ENCODE peak calls at places on chromosomes 13 and 19, in seven cellular contexts. One of them, this sample, is unnamed.

GRCh38 chr13:95704510-95704909 is 27.6 kb downstream of the DNAJC3 start:
- DNase-seq in GM23248: no peak
- DNase-seq in stimulated activated CD4-positive, alpha-beta T cell treated with anti-CD3 and anti-CD28 coated beads, Interleukin-4, amount 100 ng/mL, for 24 hours: no peak
- DNase-seq in CD4-positive, alpha-beta T cell: no peak
- DNase-seq in COR-L47: no peak
- DNase-seq in stimulated activated CD8-positive, alpha-beta memory T cell treated with anti-CD3 and anti-CD28 coated beads, Interleukin-7, amount 100 ng/mL, for 1 hour: no peak
- DNase-seq in LHCN-M2: peak; percentile 54
- DNase-seq in this sample: no peak

GRCh38 chr19:45913874-45914830 is at the start of gene NANOS2:
- DNase-seq in GM23248: no peak
- DNase-seq in stimulated activated CD4-positive, alpha-beta T cell treated with anti-CD3 and anti-CD28 coated beads, Interleukin-4, amount 100 ng/mL, for 24 hours: no peak
- DNase-seq in CD4-positive, alpha-beta T cell: no peak
- DNase-seq in COR-L47: no peak
- DNase-seq in stimulated activated CD8-positive, alpha-beta memory T cell treated with anti-CD3 and anti-CD28 coated beads, Interleukin-7, amount 100 ng/mL, for 1 hour: no peak
- DNase-seq in LHCN-M2: no peak
- DNase-seq in this sample: no peak

GRCh38 chr13:30752991-30753616 is 17.8 kb downstream of the ALOX5AP start:
- DNase-seq in GM23248: no peak
- DNase-seq in stimulated activated CD4-positive, alpha-beta T cell treated with anti-CD3 and anti-CD28 coated beads, Interleukin-4, amount 100 ng/mL, for 24 hours: no peak
- DNase-seq in CD4-positive, alpha-beta T cell: no peak
- DNase-seq in COR-L47: no peak
- DNase-seq in stimulated activated CD8-positive, alpha-beta memory T cell treated with anti-CD3 and anti-CD28 coated beads, Interleukin-7, amount 100 ng/mL, for 1 hour: no peak
- DNase-seq in LHCN-M2: no peak
- DNase-seq in this sample: no peak

GRCh38 chr19:46471116-46471733 is at the start of gene PNMA8A:
- DNase-seq in GM23248: peak; percentile 84
- DNase-seq in stimulated activated CD4-positive, alpha-beta T cell treated with anti-CD3 and anti-CD28 coated beads, Interleukin-4, amount 100 ng/mL, for 24 hours: no peak
- DNase-seq in CD4-positive, alpha-beta T cell: no peak
- DNase-seq in COR-L47: peak; percentile 91
- DNase-seq in stimulated activated CD8-positive, alpha-beta memory T cell treated with anti-CD3 and anti-CD28 coated beads, Interleukin-7, amount 100 ng/mL, for 1 hour: no peak
- DNase-seq in LHCN-M2: peak; percentile 82
- DNase-seq in this sample: peak; percentile 89

GRCh38 chr13:47934371-47934770 is 66.7 kb downstream of the SUCLA2 start:
- DNase-seq in GM23248: no peak
- DNase-seq in stimulated activated CD4-positive, alpha-beta T cell treated with anti-CD3 and anti-CD28 coated beads, Interleukin-4, amount 100 ng/mL, for 24 hours: no peak
- DNase-seq in CD4-positive, alpha-beta T cell: no peak
- DNase-seq in COR-L47: no peak
- DNase-seq in stimulated activated CD8-positive, alpha-beta memory T cell treated with anti-CD3 and anti-CD28 coated beads, Interleukin-7, amount 100 ng/mL, for 1 hour: no peak
- DNase-seq in LHCN-M2: peak; percentile 49
- DNase-seq in this sample: no peak

GRCh38 chr19:50461066-50461875 is 15.0 kb upstream of the EMC10 start:
- DNase-seq in GM23248: peak; percentile 79
- DNase-seq in stimulated activated CD4-positive, alpha-beta T cell treated with anti-CD3 and anti-CD28 coated beads, Interleukin-4, amount 100 ng/mL, for 24 hours: peak; percentile 62
- DNase-seq in CD4-positive, alpha-beta T cell: peak; percentile 27
- DNase-seq in COR-L47: peak; percentile 31
- DNase-seq in stimulated activated CD8-positive, alpha-beta memory T cell treated with anti-CD3 and anti-CD28 coated beads, Interleukin-7, amount 100 ng/mL, for 1 hour: peak; percentile 13
- DNase-seq in LHCN-M2: peak; percentile 58
- DNase-seq in this sample: peak; percentile 91

GRCh38 chr13:29758591-29759114 is 91.8 kb downstream of the UBL3 start:
- DNase-seq in GM23248: no peak
- DNase-seq in stimulated activated CD4-positive, alpha-beta T cell treated with anti-CD3 and anti-CD28 coated beads, Interleukin-4, amount 100 ng/mL, for 24 hours: peak; percentile 70
- DNase-seq in CD4-positive, alpha-beta T cell: no peak
- DNase-seq in COR-L47: no peak
- DNase-seq in stimulated activated CD8-positive, alpha-beta memory T cell treated with anti-CD3 and anti-CD28 coated beads, Interleukin-7, amount 100 ng/mL, for 1 hour: peak; percentile 8
- DNase-seq in LHCN-M2: no peak
- DNase-seq in this sample: no peak

GRCh38 chr19:39046037-39046821 is 13.9 kb upstream of the FBXO27 start:
- DNase-seq in GM23248: no peak
- DNase-seq in stimulated activated CD4-positive, alpha-beta T cell treated with anti-CD3 and anti-CD28 coated beads, Interleukin-4, amount 100 ng/mL, for 24 hours: no peak
- DNase-seq in CD4-positive, alpha-beta T cell: no peak
- DNase-seq in COR-L47: no peak
- DNase-seq in stimulated activated CD8-positive, alpha-beta memory T cell treated with anti-CD3 and anti-CD28 coated beads, Interleukin-7, amount 100 ng/mL, for 1 hour: no peak
- DNase-seq in LHCN-M2: peak; percentile 20
- DNase-seq in this sample: no peak

GRCh38 chr13:97539651-97540230 is 105.8 kb downstream of the RAP2A start:
- DNase-seq in GM23248: peak; percentile 43
- DNase-seq in stimulated activated CD4-positive, alpha-beta T cell treated with anti-CD3 and anti-CD28 coated beads, Interleukin-4, amount 100 ng/mL, for 24 hours: no peak
- DNase-seq in CD4-positive, alpha-beta T cell: no peak
- DNase-seq in COR-L47: no peak
- DNase-seq in stimulated activated CD8-positive, alpha-beta memory T cell treated with anti-CD3 and anti-CD28 coated beads, Interleukin-7, amount 100 ng/mL, for 1 hour: no peak
- DNase-seq in LHCN-M2: no peak
- DNase-seq in this sample: no peak